ENCODE peak calls at places on chromosomes 12 and 14, in ten cellular contexts. K is H9, Q is ovary, B is GM12878, P is colonic mucosa, C is esophagus muscularis mucosa, R is OCI-LY7, H is right atrium auricular region, V is tibial artery, X is IMR-90. A is an unnamed sample.

GRCh38 chr14:88212691-88213090 is 110.4 kb downstream of the KCNK10 start:
- DNase-seq in Q (no peak), K (no peak), B (no peak), V (no peak), P (no peak), X (no peak), H (no peak), C (no peak), R (no peak), A (no peak)

GRCh38 chr14:73895939-73896338 is 9.3 kb downstream of the ZNF410 start:
- DNase-seq in K (no peak), V (no peak), X (no peak), B (no peak), H (no peak), C (no peak), R (no peak), P (no peak), Q (no peak), A (no peak)

GRCh38 chr12:47017041-47017713 is 62.2 kb upstream of the PCED1B start:
- DNase-seq in P (no peak), X (no peak), R (no peak), V (no peak), B (no peak), C (no peak), H (no peak), K (no peak), Q (no peak), A (no peak)

GRCh38 chr14:91341331-91342242 is 76.0 kb downstream of the CCDC88C start:
- DNase-seq in K (no peak), P (no peak), X (no peak), B (no peak), R (no peak), C (no peak), H (no peak), V (no peak), Q (no peak), A (no peak)

GRCh38 chr12:120445911-120446909 is at the start of the genes GATC and TRIAP1:
- DNase-seq in H (peak; percentile 83), B (peak; percentile 47), R (peak; percentile 86), X (peak; percentile 66), K (peak; percentile 93), P (peak; percentile 90), V (peak; percentile 90), Q (peak; percentile 87), C (peak; percentile 95), A (peak; percentile 85)

GRCh38 chr12:52300796-52301691 is 9.7 kb upstream of the KRT81 start:
- DNase-seq in H (no peak), B (no peak), P (no peak), K (peak; percentile 64), R (no peak), V (no peak), C (no peak), Q (no peak), X (peak; percentile 8), A (no peak)

GRCh38 chr12:80622271-80622670 is 85.2 kb upstream of the MYF6 start:
- DNase-seq in X (no peak), V (no peak), B (no peak), K (no peak), R (peak; percentile 7), H (no peak), C (no peak), Q (no peak), P (no peak), A (no peak)

GRCh38 chr12:104790296-104791125 is 167.6 kb downstream of the SLC41A2 start:
- DNase-seq in P (peak; percentile 38), R (peak; percentile 42), X (peak; percentile 3), V (peak; percentile 61), C (no peak), K (peak; percentile 79), Q (peak; percentile 37), H (no peak), B (peak; percentile 13), A (peak; percentile 42)

GRCh38 chr14:56892959-56893358 is 82.7 kb upstream of the OTX2 start:
- DNase-seq in K (no peak), P (no peak), V (no peak), C (peak; percentile 55), X (no peak), Q (no peak), B (no peak), H (no peak), R (no peak), A (no peak)

GRCh38 chr12:128982134-128982533 is 128.9 kb downstream of the GLT1D1 start:
- DNase-seq in B (no peak), C (no peak), R (no peak), K (no peak), P (no peak), Q (no peak), H (no peak), X (no peak), V (no peak), A (no peak)

GRCh38 chr14:72894623-72895378 is 900 bp upstream of the DPF3 start:
- DNase-seq in B (no peak), H (no peak), V (no peak), X (no peak), P (peak; percentile 53), Q (no peak), C (no peak), R (no peak), K (peak; percentile 59), A (no peak)

GRCh38 chr12:115457798-115458197 is 773.8 kb upstream of the TBX3 start:
- DNase-seq in H (no peak), K (no peak), B (no peak), V (no peak), X (no peak), C (no peak), P (no peak), R (no peak), Q (no peak), A (no peak)

GRCh38 chr12:30896461-30896860 is 30.1 kb upstream of the TSPAN11 start:
- DNase-seq in P (no peak), C (peak; percentile 86), R (no peak), Q (no peak), B (no peak), V (no peak), H (no peak), K (no peak), X (peak; percentile 13), A (no peak)

GRCh38 chr14:96146131-96146771 is 58.4 kb upstream of the BDKRB2 start:
- DNase-seq in H (no peak), K (no peak), R (no peak), X (peak; percentile 70), Q (no peak), V (no peak), C (peak; percentile 91), P (no peak), B (no peak), A (peak; percentile 35)

GRCh38 chr14:55274144-55274543 is 2.9 kb downstream of the FBXO34 start:
- DNase-seq in H (no peak), P (no peak), B (no peak), C (no peak), Q (no peak), K (no peak), R (no peak), V (no peak), X (no peak), A (no peak)

GRCh38 chr14:67798731-67799130 is 17.7 kb downstream of the ZFYVE26 start:
- DNase-seq in K (no peak), P (no peak), B (no peak), H (no peak), C (no peak), V (no peak), Q (no peak), X (no peak), R (no peak), A (no peak)

GRCh38 chr12:85405781-85406522 is 125.9 kb downstream of the ALX1 start:
- DNase-seq in H (no peak), X (peak; percentile 5), K (no peak), P (no peak), R (no peak), V (no peak), Q (no peak), C (no peak), B (no peak), A (no peak)

GRCh38 chr12:132253698-132254480 is 75.5 kb downstream of the GALNT9 start:
- DNase-seq in H (no peak), R (no peak), B (no peak), V (no peak), K (no peak), X (no peak), P (no peak), Q (no peak), C (no peak), A (no peak)
- H3K9me3 ChIP-seq in H (no peaks in the 10 kb centered on the region), R (no peaks in the 10 kb centered on the region), B (no peaks in the 10 kb centered on the region), V (no peaks in the 10 kb centered on the region), K (no peaks in the 10 kb centered on the region), X (no peaks in the 10 kb centered on the region), P (no peaks in the 10 kb centered on the region), Q (no peaks in the 10 kb centered on the region), C (no peaks in the 10 kb centered on the region), A (no peaks in the 10 kb centered on the region)

GRCh38 chr12:48811454-48812090 is 6.7 kb upstream of the CACNB3 start:
- DNase-seq in R (no peak), H (no peak), B (no peak), X (peak; percentile 39), Q (no peak), K (no peak), V (no peak), C (no peak), P (no peak), A (no peak)

GRCh38 chr12:48812389-48812788 is 5.9 kb upstream of the CACNB3 start:
- DNase-seq in B (no peak), Q (no peak), V (no peak), C (no peak), K (no peak), H (no peak), P (no peak), X (no peak), R (no peak), A (no peak)

GRCh38 chr12:48815281-48816110 is 2.8 kb upstream of the CACNB3 start:
- DNase-seq in P (peak; percentile 92), H (peak; percentile 79), Q (peak; percentile 81), C (peak; percentile 92), K (peak; percentile 88), R (peak; percentile 53), X (peak; percentile 78), V (peak; percentile 91), B (no peak), A (peak; percentile 82)

GRCh38 chr12:48814313-48815280 is 3.7 kb upstream of the CACNB3 start:
- DNase-seq in X (peak; percentile 75), R (peak; percentile 90), H (peak; percentile 80), P (peak; percentile 92), K (peak; percentile 83), Q (peak; percentile 94), C (no peak), B (peak; percentile 31), V (peak; percentile 92), A (peak; percentile 84)

GRCh38 chr12:48813464-48814312 is 4.6 kb upstream of the CACNB3 start:
- DNase-seq in B (no peak), K (peak; percentile 85), Q (peak; percentile 69), P (no peak), X (peak; percentile 50), C (no peak), H (no peak), R (no peak), V (peak; percentile 70), A (no peak)
- TF ChIP-seq CTCF in B (no peak), K (no peak), Q (no peak), P (no peak), X (peak; percentile 28), C (no peak), H (no peak), R (no peak), V (no peak), A (no peak)

GRCh38 chr12:45356822-45357546 is 141.1 kb downstream of the ANO6 start:
- DNase-seq in K (no peak), P (no peak), C (no peak), B (no peak), Q (no peak), V (no peak), H (no peak), X (no peak), R (no peak), A (no peak)
- H3K27ac ChIP-seq in K (no peak overlapping the region), P (no peak overlapping the region), C (peak overlapping the region; percentile 73), B (no peak overlapping the region), Q (no peak overlapping the region), V (peak overlapping the region; percentile 32), H (peak overlapping the region; percentile 2), X (no peak overlapping the region), R (no peak overlapping the region), A (no peak overlapping the region)

GRCh38 chr14:70441641-70442040 is 10.3 kb upstream of the ADAM21 start:
- DNase-seq in V (no peak), Q (no peak), C (no peak), K (no peak), P (no peak), H (no peak), B (no peak), X (no peak), R (no peak), A (no peak)
- H3K9me3 ChIP-seq in V (peaks cover 30% of the 10 kb centered on the region), Q (no peaks in the 10 kb centered on the region), C (no peaks in the 10 kb centered on the region), K (peaks cover 43% of the 10 kb centered on the region), P (no peaks in the 10 kb centered on the region), H (no peaks in the 10 kb centered on the region), B (peaks cover 10% of the 10 kb centered on the region), X (peaks cover 20% of the 10 kb centered on the region), R (peaks cover 16% of the 10 kb centered on the region), A (peaks cover 14% of the 10 kb centered on the region)

A was measured in lung.